ENCODE peak calls at places on chromosomes 7 and 10, in five cellular contexts. Z is dermis microvascular lymphatic vessel endothelial cell, Y is astrocyte of the cerebellum, U is right cardiac atrium, O is anterior cingulate cortex. C is an unnamed sample.

GRCh38 chr10:102743588-102744373 is at the start of gene WBP1L:
- DNase-seq in Y (peak), Z (peak), U (peak), O (peak), C (peak)

GRCh38 chr7:47153571-47153970 is 428.3 kb downstream of the TNS3 start:
- DNase-seq in Y (no peak), Z (no peak), O (no peak), U (no peak), C (no peak)

GRCh38 chr7:38224392-38224791 is 46.3 kb downstream of the STARD3NL start:
- DNase-seq in Z (no peak), Y (no peak), O (no peak), U (no peak), C (no peak)

GRCh38 chr7:105007298-105007697 is 6.7 kb upstream of the KMT2E start:
- DNase-seq in Z (no peak), Y (no peak), U (no peak), O (no peak), C (no peak)

GRCh38 chr10:129494740-129495139 is 27.7 kb downstream of the MGMT start:
- DNase-seq in Y (no peak), O (no peak), U (no peak), Z (no peak), C (no peak)

GRCh38 chr7:73891178-73891885 is 30.4 kb downstream of the TMEM270 start:
- DNase-seq in O (no peak), Z (no peak), U (peak), Y (no peak), C (no peak)

GRCh38 chr10:72740526-72740925 is 48.6 kb downstream of the MCU start:
- DNase-seq in O (no peak), Y (peak), U (no peak), Z (peak), C (no peak)

GRCh38 chr7:133582766-133583523 is 330.1 kb downstream of the EXOC4 start:
- DNase-seq in U (no peak), O (no peak), Z (peak), Y (peak), C (no peak)

GRCh38 chr7:91165846-91166230 is 98.4 kb upstream of the FZD1 start:
- DNase-seq in U (no peak), O (no peak), Y (no peak), Z (no peak), C (no peak)

GRCh38 chr10:119205926-119206602 is 1.3 kb upstream of the GRK5 start:
- DNase-seq in Y (no peak), Z (peak), O (peak), U (peak), C (no peak)

GRCh38 chr7:130141161-130141857 is 63.9 kb downstream of the TMEM209 start:
- DNase-seq in Y (peak), O (peak), U (peak), Z (peak), C (peak)

GRCh38 chr7:153193144-153193595 is 433.6 kb downstream of the ACTR3B start:
- DNase-seq in O (peak), Y (no peak), Z (no peak), U (peak), C (no peak)

GRCh38 chr7:36600869-36601530 is 123.3 kb downstream of the AOAH start:
- DNase-seq in Y (no peak), Z (peak), U (no peak), O (no peak), C (no peak)

GRCh38 chr7:2251841-2252771 is 10.1 kb downstream of the NUDT1 start:
- DNase-seq in Z (no peak), Y (no peak), O (no peak), U (no peak), C (no peak)